ENCODE peak calls at places on chromosomes 16 and 17, in six cellular contexts. P, K, Y, A, H and G are unnamed samples.

GRCh38 chr16:88934066-88934667 is 42.8 kb downstream of the CBFA2T3 start:
- DNase-seq in P (no peak), K (no peak), Y (no peak), A (no peak), H (no peak), G (no peak)

GRCh38 chr16:10744370-10745030 is 858 bp downstream of the NUBP1 start:
- DNase-seq in P (no peak), K (no peak), Y (no peak), A (no peak), H (no peak), G (no peak)

GRCh38 chr16:89907055-89907814 is 11.4 kb upstream of the MC1R start:
- DNase-seq in P (no peak), K (no peak), Y (no peak), A (no peak), H (no peak), G (no peak)

GRCh38 chr16:19419691-19420060 is 2.0 kb downstream of the TMC5 start:
- DNase-seq in P (no peak), K (peak), Y (no peak), A (no peak), H (no peak), G (peak)

GRCh38 chr16:70152578-70153302 is 20.8 kb upstream of the CLEC18C start:
- DNase-seq in P (no peak), K (no peak), Y (no peak), A (no peak), H (no peak), G (no peak)

GRCh38 chr17:41052594-41052993 is 2.4 kb downstream of the KRTAP2-2 start:
- DNase-seq in P (no peak), K (no peak), Y (no peak), A (no peak), H (no peak), G (no peak)

GRCh38 chr17:17899486-17899885 is 62.7 kb upstream of the SREBF1 start:
- DNase-seq in P (no peak), K (no peak), Y (no peak), A (no peak), H (peak), G (no peak)

GRCh38 chr17:37718383-37719048 is 26.3 kb downstream of the HNF1B start:
- DNase-seq in P (no peak), K (no peak), Y (no peak), A (no peak), H (no peak), G (no peak)

GRCh38 chr16:88444826-88445582 is 8.1 kb upstream of the ZFPM1 start:
- DNase-seq in P (no peak), K (no peak), Y (no peak), A (no peak), H (no peak), G (no peak)

GRCh38 chr17:6353161-6353560 is 81.8 kb downstream of the AIPL1 start:
- DNase-seq in P (no peak), K (no peak), Y (no peak), A (no peak), H (no peak), G (no peak)

GRCh38 chr17:73820686-73821448 is 176.6 kb upstream of the SDK2 start:
- DNase-seq in P (no peak), K (no peak), Y (no peak), A (no peak), H (no peak), G (no peak)
- TF ChIP-seq CTCF in P (no peak), K (no peak), Y (peak), A (peak), H (no peak), G (no peak)

GRCh38 chr17:1703063-1703462 is 7.1 kb downstream of the TLCD2 start:
- DNase-seq in P (no peak), K (no peak), Y (no peak), A (no peak), H (no peak), G (no peak)

GRCh38 chr17:1693339-1693738 is 8.7 kb upstream of the PRPF8 start:
- DNase-seq in P (no peak), K (peak), Y (no peak), A (no peak), H (no peak), G (no peak)

GRCh38 chr17:1695365-1695764 is 10.7 kb upstream of the PRPF8 start:
- DNase-seq in P (no peak), K (no peak), Y (no peak), A (no peak), H (no peak), G (no peak)

GRCh38 chr17:1697681-1698080 is 12.5 kb downstream of the TLCD2 start:
- DNase-seq in P (no peak), K (no peak), Y (no peak), A (no peak), H (no peak), G (no peak)
- H3K27ac ChIP-seq in P (no peak), K (no peak), Y (no peak), A (no peak), H (no peak), G (no peak)

GRCh38 chr17:75625813-75626486 is 7.3 kb upstream of the SMIM5 start:
- DNase-seq in P (no peak), K (no peak), Y (no peak), A (no peak), H (no peak), G (peak)
- TF ChIP-seq CTCF in P (peak), K (peak), Y (peak), A (peak), H (peak), G (peak)

GRCh38 chr16:57270221-57271062 is 14.0 kb downstream of the PLLP start:
- DNase-seq in P (no peak), K (no peak), Y (no peak), A (no peak), H (peak), G (no peak)
- H3K27ac ChIP-seq in P (no peak), K (no peak), Y (peak), A (no peak), H (no peak), G (peak)

GRCh38 chr16:2895813-2896212 is 12.8 kb downstream of the FLYWCH2 start:
- DNase-seq in P (no peak), K (no peak), Y (no peak), A (no peak), H (no peak), G (no peak)
- TF ChIP-seq CTCF in P (no peak), K (no peak), Y (no peak), A (no peak), H (no peak), G (no peak)

DNA sequence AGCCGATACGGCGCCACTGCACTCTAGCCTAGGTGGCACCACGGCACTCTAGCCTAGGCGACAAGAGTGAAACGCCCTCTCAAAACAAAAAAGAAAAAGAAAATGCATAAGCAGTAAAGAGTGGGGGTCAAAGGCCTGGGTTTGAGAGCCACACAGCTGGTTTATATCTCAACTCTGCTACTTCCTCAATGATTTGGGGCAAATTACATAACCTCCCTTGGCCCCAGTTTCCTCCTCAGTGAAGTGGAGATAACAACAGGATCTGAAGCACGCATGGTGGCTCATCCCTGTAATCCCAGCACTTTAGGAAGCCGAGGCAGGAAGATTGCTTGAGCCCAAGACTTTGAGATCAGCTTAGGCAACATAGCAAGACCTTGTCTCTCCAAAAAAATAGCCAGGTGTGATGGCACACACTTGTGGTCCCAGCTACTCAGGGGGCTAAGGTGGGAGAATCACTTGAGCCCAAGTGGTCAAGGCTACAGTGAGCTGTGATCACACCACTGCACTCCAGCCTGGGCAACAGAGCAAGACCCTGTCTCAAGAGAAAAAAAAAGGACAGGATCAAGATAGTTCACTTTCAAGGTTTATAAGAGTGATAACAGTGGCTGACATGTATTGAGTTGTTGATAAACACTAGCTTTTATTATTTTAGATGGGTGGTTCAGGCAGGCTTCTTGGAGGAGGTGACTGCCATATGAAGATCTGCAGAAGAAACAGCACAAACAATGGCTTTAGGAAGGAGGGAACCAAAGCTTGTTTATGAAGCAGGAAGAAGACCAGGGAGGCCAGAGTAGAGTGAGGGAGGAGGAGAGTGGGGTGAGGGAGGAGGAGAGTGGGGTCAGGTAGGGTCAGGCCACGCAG is 8.5 kb upstream of the COG1 start:
- DNase-seq in P (no peak), K (no peak), Y (no peak), A (no peak), H (no peak), G (no peak)
- H3K27ac ChIP-seq in P (no peak), K (no peak), Y (no peak), A (no peak), H (no peak), G (no peak)

GRCh38 chr16:22122239-22122638 is 29.9 kb downstream of the VWA3A start:
- DNase-seq in P (no peak), K (no peak), Y (no peak), A (no peak), H (no peak), G (no peak)

GRCh38 chr16:22120440-22120839 is 28.1 kb downstream of the VWA3A start:
- DNase-seq in P (no peak), K (no peak), Y (no peak), A (no peak), H (no peak), G (no peak)

GRCh38 chr16:22123759-22124490 is 31.6 kb downstream of the VWA3A start:
- DNase-seq in P (no peak), K (no peak), Y (no peak), A (no peak), H (no peak), G (no peak)

GRCh38 chr16:22124583-22125284 is 32.4 kb downstream of the VWA3A start:
- DNase-seq in P (no peak), K (no peak), Y (no peak), A (no peak), H (no peak), G (no peak)

DNA sequence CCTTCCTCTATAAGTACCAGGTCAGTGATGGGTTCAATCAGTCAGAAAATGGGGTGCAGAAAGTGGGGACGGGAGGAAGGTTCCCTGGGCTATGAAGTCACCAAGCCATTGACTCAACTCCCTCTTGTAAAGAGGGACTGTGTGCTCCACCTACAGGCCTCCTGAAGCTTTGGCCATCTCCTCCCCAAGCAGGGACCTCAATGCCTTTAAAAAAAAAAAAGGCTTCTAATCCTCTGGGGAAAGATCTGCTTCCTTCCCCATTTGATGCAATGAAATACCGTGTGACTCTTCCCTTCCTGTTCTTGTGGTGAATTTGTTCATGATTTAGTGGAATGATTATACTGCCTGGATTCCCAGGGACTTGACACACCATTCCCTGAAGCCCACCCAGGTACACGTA is 30.8 kb downstream of the VWA3A start:
- DNase-seq in P (no peak), K (no peak), Y (no peak), A (no peak), H (no peak), G (no peak)
- TF ChIP-seq CTCF in P (no peak), K (peak), Y (no peak), A (no peak), H (no peak), G (no peak)